ENCODE peak calls at places on chromosomes 1 and 21, in four cellular contexts. F, K, X and L are unnamed samples.

GRCh38 chr1:210384625-210385024 is 55.9 kb downstream of the HHAT start:
- DNase-seq in X (no peak), K (no peak), F (no peak), L (no peak)

GRCh38 chr21:34345892-34346291 is 17.9 kb upstream of the KCNE2 start:
- DNase-seq in K (no peak), X (no peak), F (no peak), L (no peak)

GRCh38 chr1:64960731-64961130 is 5.6 kb downstream of the JAK1 start:
- DNase-seq in X (no peak), K (no peak), F (no peak), L (no peak)

GRCh38 chr21:27466175-27466574 is 499.3 kb upstream of the ADAMTS5 start:
- DNase-seq in F (no peak), X (no peak), K (no peak), L (no peak)

GRCh38 chr1:247332215-247332900 is 691 bp upstream of the ZNF496 start:
- DNase-seq in K (peak; percentile 78), X (no peak), F (no peak), L (peak; percentile 83)

GRCh38 chr21:20301395-20301794 is 696.8 kb upstream of the NCAM2 start:
- DNase-seq in K (no peak), X (no peak), F (no peak), L (no peak)

GRCh38 chr1:186605762-186606350 is 74.4 kb downstream of the PTGS2 start:
- DNase-seq in F (peak; percentile 23), K (peak; percentile 5), X (peak; percentile 56), L (peak; percentile 14)

GRCh38 chr1:34132161-34132420 is 32.9 kb downstream of the CSMD2 start:
- DNase-seq in X (no peak), K (no peak), F (no peak), L (no peak)

GRCh38 chr1:38087676-38088075 is 41.1 kb upstream of the POU3F1 start:
- DNase-seq in F (no peak), K (no peak), X (no peak), L (no peak)

GRCh38 chr1:34277150-34277549 is 100.4 kb downstream of the C1orf94 start:
- DNase-seq in F (no peak), K (no peak), X (no peak), L (no peak)

GRCh38 chr1:208278638-208279037 is 34.5 kb upstream of the PLXNA2 start:
- DNase-seq in X (no peak), K (no peak), F (no peak), L (no peak)

GRCh38 chr1:102566182-102566581 is 542.1 kb downstream of the COL11A1 start:
- DNase-seq in X (no peak), F (no peak), K (no peak), L (no peak)

GRCh38 chr1:114554577-114554976 is 26.8 kb downstream of the BCAS2 start:
- DNase-seq in K (peak; percentile 17), X (no peak), F (no peak), L (no peak)

GRCh38 chr1:25062621-25063255 is 132.7 kb upstream of the RUNX3 start:
- DNase-seq in X (no peak), K (no peak), F (no peak), L (no peak)

GRCh38 chr1:35454616-35455015 is 102.6 kb downstream of the KIAA0319L start:
- DNase-seq in F (peak; percentile 23), K (no peak), X (no peak), L (no peak)

DNA sequence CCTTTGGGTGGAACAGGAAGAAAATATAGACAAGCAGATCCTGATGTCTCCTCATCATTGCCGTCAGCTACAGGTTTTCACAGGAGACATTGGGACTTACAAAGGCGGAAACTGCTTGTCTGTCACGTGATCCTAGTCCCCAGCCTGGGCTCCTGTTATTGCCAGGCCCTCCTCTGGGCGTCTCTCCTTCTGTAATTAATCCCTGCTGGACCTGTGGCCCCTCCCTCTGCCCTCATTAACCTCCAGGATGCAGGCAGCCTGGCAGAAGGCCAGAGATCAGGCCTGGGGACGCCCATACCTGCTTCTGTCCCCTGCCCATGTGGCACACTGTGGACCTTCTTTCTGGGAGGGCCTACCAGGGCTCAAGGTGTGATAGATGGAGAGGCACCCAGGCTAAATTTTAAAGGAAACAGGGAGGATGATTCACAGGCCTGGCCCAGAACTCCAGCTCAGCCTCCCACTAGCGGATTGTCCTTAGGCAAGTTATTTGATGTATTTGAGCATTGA is 2.4 kb downstream of the S100A5 start:
- DNase-seq in F (peak; percentile 50), K (peak; percentile 86), X (no peak), L (peak; percentile 79)
- H3K9ac ChIP-seq in F (no peak overlapping the region), K (no peak overlapping the region), X (peak overlapping the region; percentile 52), L (no peak overlapping the region)

GRCh38 chr1:19336543-19336942 is 24.4 kb downstream of the SLC66A1 start:
- DNase-seq in K (no peak), F (no peak), X (no peak), L (no peak)
- TF ChIP-seq ELF1 in K (no peak), F (no peak), X (no peak), L (no peak)

GRCh38 chr21:46080171-46081021 is 17.5 kb upstream of the COL6A2 start:
- DNase-seq in X (no peak), F (no peak), K (no peak), L (peak; percentile 84)
- H3K9ac ChIP-seq in X (no peak overlapping the region), F (no peak overlapping the region), K (no peak overlapping the region), L (no peak overlapping the region)

GRCh38 chr1:46303872-46304326 is 401 bp downstream of the UQCRH start:
- DNase-seq in X (no peak), F (no peak), K (no peak), L (no peak)
- TF ChIP-seq ELF1 in X (no peak), F (no peak), K (no peak), L (no peak)

DNA sequence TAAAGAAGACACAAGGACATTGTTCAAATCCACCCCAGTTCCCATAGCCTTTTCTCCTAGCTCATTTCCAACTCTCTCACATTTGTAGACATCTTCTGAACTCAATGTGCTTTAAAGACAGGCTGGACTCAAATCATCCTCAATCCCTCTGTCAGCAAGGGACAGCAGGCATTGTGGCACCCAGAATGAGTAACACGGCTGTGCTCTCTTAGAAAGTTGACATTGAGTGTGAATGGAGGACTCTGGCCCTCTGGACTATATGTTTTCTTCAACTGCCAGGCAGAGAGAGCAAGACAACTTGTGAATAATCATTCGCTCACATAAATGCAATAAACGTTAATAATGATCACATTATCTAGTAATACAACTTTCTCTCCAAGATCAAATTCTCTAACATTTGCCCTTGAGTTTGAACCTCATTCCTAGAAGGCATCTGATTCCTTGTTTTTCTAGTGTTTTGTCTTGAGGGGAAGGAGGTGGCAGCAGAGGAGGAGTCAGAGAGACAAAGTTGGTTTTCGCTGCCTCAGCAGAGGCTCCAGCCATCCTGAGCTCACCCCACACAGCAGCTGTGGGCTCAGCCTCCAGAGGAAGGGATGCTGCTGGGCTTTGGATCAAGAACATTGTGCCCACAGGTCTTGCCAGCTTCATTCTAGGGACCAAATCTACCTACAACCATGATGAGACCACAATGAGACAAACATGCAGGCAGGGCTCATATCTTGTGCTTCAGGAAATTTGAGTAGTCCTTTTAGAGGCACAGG is 85.1 kb downstream of the BCAR3 start:
- DNase-seq in F (no peak), X (no peak), K (no peak), L (no peak)
- H3K9ac ChIP-seq in F (peak overlapping the region; percentile 96), X (no peak overlapping the region), K (no peak overlapping the region), L (no peak overlapping the region)

DNA sequence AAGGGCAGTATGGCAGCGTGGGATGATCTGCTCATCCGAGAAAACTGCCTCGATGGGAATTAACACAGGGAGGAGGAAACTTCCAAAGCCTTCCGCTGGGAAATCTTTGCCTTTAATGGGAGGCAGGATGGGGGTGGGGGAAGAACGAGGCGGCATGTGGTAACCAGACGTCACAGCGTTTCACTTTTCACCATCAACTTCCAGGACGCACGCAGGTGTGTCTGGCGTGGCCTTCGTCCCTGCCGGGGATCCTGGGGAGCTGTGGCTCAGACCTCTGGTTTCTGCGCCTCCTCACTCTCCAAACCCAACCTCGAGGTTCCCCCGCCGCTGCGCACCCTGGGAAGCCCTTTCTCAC is 282 bp downstream of the RSPH1 start:
- DNase-seq in X (no peak), K (no peak), F (no peak), L (no peak)
- TF ChIP-seq ELF1 in X (no peak), K (no peak), F (no peak), L (no peak)

GRCh38 chr1:1419363-1419811 is 1.7 kb downstream of the ANKRD65 start:
- DNase-seq in F (no peak), K (no peak), X (no peak), L (peak; percentile 33)
- H3K9ac ChIP-seq in F (peak overlapping the region; percentile 67), K (no peak overlapping the region), X (no peak overlapping the region), L (no peak overlapping the region)

GRCh38 chr1:161954466-161954865 is 69.2 kb downstream of the OLFML2B start:
- DNase-seq in X (no peak), F (no peak), K (no peak), L (no peak)

GRCh38 chr1:161956097-161956496 is 67.6 kb downstream of the OLFML2B start:
- DNase-seq in F (no peak), X (no peak), K (no peak), L (no peak)

GRCh38 chr1:161952603-161953172 is 71.0 kb downstream of the OLFML2B start:
- DNase-seq in F (no peak), K (no peak), X (no peak), L (no peak)

GRCh38 chr1:161953256-161953920 is 70.3 kb downstream of the OLFML2B start:
- DNase-seq in K (peak; percentile 58), F (no peak), X (no peak), L (no peak)

DNA sequence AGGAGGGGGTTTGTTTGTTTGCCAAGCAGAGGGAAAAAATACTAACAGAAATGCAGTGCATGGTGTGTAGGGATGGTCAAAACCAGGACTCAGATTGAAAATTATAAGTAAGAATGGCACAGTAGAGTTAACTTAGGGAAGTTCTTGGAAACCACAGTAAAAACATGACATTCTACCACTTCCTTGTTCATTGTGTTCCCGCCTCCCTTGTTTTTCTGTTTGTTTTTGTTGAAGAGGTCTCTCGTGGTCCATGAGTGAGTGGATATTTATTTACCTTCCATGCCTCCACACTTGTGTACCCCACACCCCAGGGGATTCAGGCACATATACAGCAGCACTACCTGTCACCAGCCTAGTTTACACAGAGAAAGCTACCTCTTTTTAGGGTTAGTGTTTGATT is 69.6 kb downstream of the OLFML2B start:
- DNase-seq in X (no peak), K (no peak), F (no peak), L (no peak)
- TF ChIP-seq ELF1 in X (no peak), K (no peak), F (no peak), L (no peak)